ENCODE peak calls at places on chromosomes 2 and 18, in seven cellular contexts. One of them, this sample, is unnamed.

GRCh38 chr18:79942211-79942610 is 9.2 kb downstream of the SLC66A2 start:
- DNase-seq in amniotic stem cell: no peak
- DNase-seq in Caki2: no peak
- DNase-seq in RWPE2: no peak
- DNase-seq in GM12891: no peak
- DNase-seq in activated gamma-delta T cell treated with Interleukin-2 at 50 U/mL for 16 hours: no peak
- DNase-seq in psoas muscle: peak
- DNase-seq in this sample: no peak

GRCh38 chr2:150860301-150860700 is 372.8 kb upstream of the RND3 start:
- DNase-seq in amniotic stem cell: no peak
- DNase-seq in Caki2: no peak
- DNase-seq in RWPE2: no peak
- DNase-seq in GM12891: no peak
- DNase-seq in activated gamma-delta T cell treated with Interleukin-2 at 50 U/mL for 16 hours: no peak
- DNase-seq in psoas muscle: no peak
- DNase-seq in this sample: no peak

GRCh38 chr2:18588049-18588448 is 1.3 kb downstream of the NT5C1B start:
- DNase-seq in amniotic stem cell: no peak
- DNase-seq in Caki2: no peak
- DNase-seq in RWPE2: no peak
- DNase-seq in GM12891: no peak
- DNase-seq in activated gamma-delta T cell treated with Interleukin-2 at 50 U/mL for 16 hours: no peak
- DNase-seq in psoas muscle: no peak
- DNase-seq in this sample: no peak

GRCh38 chr18:25710981-25711380 is 359.0 kb upstream of the ZNF521 start:
- DNase-seq in amniotic stem cell: no peak
- DNase-seq in Caki2: no peak
- DNase-seq in RWPE2: no peak
- DNase-seq in GM12891: no peak
- DNase-seq in activated gamma-delta T cell treated with Interleukin-2 at 50 U/mL for 16 hours: no peak
- DNase-seq in psoas muscle: no peak
- DNase-seq in this sample: no peak

GRCh38 chr2:175457846-175458408 is 276.4 kb upstream of the ATP5MC3 start:
- DNase-seq in amniotic stem cell: no peak
- DNase-seq in Caki2: no peak
- DNase-seq in RWPE2: no peak
- DNase-seq in GM12891: no peak
- DNase-seq in activated gamma-delta T cell treated with Interleukin-2 at 50 U/mL for 16 hours: no peak
- DNase-seq in psoas muscle: no peak
- DNase-seq in this sample: no peak

GRCh38 chr18:48161911-48162698 is 231.6 kb upstream of the SMAD2 start:
- DNase-seq in amniotic stem cell: no peak
- DNase-seq in Caki2: no peak
- DNase-seq in RWPE2: no peak
- DNase-seq in GM12891: no peak
- DNase-seq in activated gamma-delta T cell treated with Interleukin-2 at 50 U/mL for 16 hours: no peak
- DNase-seq in psoas muscle: no peak
- DNase-seq in this sample: peak

GRCh38 chr2:217437289-217437688 is 565.5 kb downstream of the TNS1 start:
- DNase-seq in amniotic stem cell: no peak
- DNase-seq in Caki2: no peak
- DNase-seq in RWPE2: no peak
- DNase-seq in GM12891: no peak
- DNase-seq in activated gamma-delta T cell treated with Interleukin-2 at 50 U/mL for 16 hours: no peak
- DNase-seq in psoas muscle: no peak
- DNase-seq in this sample: no peak

GRCh38 chr2:151525872-151526271 is 116.2 kb downstream of the RIF1 start:
- DNase-seq in amniotic stem cell: no peak
- DNase-seq in Caki2: no peak
- DNase-seq in RWPE2: no peak
- DNase-seq in GM12891: no peak
- DNase-seq in activated gamma-delta T cell treated with Interleukin-2 at 50 U/mL for 16 hours: no peak
- DNase-seq in psoas muscle: no peak
- DNase-seq in this sample: peak

GRCh38 chr2:69073928-69074575 is 61.1 kb downstream of the ANTXR1 start:
- DNase-seq in amniotic stem cell: no peak
- DNase-seq in Caki2: no peak
- DNase-seq in RWPE2: no peak
- DNase-seq in GM12891: no peak
- DNase-seq in activated gamma-delta T cell treated with Interleukin-2 at 50 U/mL for 16 hours: no peak
- DNase-seq in psoas muscle: no peak
- DNase-seq in this sample: no peak

GRCh38 chr2:166031054-166031453 is 77.5 kb upstream of the TTC21B start:
- DNase-seq in amniotic stem cell: no peak
- DNase-seq in Caki2: no peak
- DNase-seq in RWPE2: no peak
- DNase-seq in GM12891: no peak
- DNase-seq in activated gamma-delta T cell treated with Interleukin-2 at 50 U/mL for 16 hours: no peak
- DNase-seq in psoas muscle: no peak
- DNase-seq in this sample: no peak

GRCh38 chr2:127358044-127358443 is 29.7 kb downstream of the MAP3K2 start:
- DNase-seq in amniotic stem cell: no peak
- DNase-seq in Caki2: no peak
- DNase-seq in RWPE2: no peak
- DNase-seq in GM12891: no peak
- DNase-seq in activated gamma-delta T cell treated with Interleukin-2 at 50 U/mL for 16 hours: no peak
- DNase-seq in psoas muscle: no peak
- DNase-seq in this sample: no peak

GRCh38 chr18:10051877-10052631 is 138.2 kb downstream of the VAPA start:
- DNase-seq in amniotic stem cell: no peak
- DNase-seq in Caki2: no peak
- DNase-seq in RWPE2: no peak
- DNase-seq in GM12891: no peak
- DNase-seq in activated gamma-delta T cell treated with Interleukin-2 at 50 U/mL for 16 hours: no peak
- DNase-seq in psoas muscle: peak
- DNase-seq in this sample: no peak

GRCh38 chr2:146541896-146542295 is 1302.9 kb upstream of the ACVR2A start:
- DNase-seq in amniotic stem cell: no peak
- DNase-seq in Caki2: no peak
- DNase-seq in RWPE2: no peak
- DNase-seq in GM12891: no peak
- DNase-seq in activated gamma-delta T cell treated with Interleukin-2 at 50 U/mL for 16 hours: no peak
- DNase-seq in psoas muscle: no peak
- DNase-seq in this sample: no peak

GRCh38 chr2:84991404-84992151 is 20.6 kb downstream of the KCMF1 start:
- DNase-seq in amniotic stem cell: peak
- DNase-seq in Caki2: peak
- DNase-seq in RWPE2: no peak
- DNase-seq in GM12891: no peak
- DNase-seq in activated gamma-delta T cell treated with Interleukin-2 at 50 U/mL for 16 hours: no peak
- DNase-seq in psoas muscle: no peak
- DNase-seq in this sample: no peak

GRCh38 chr2:40450066-40450841 is 1.6 kb downstream of the SLC8A1 start:
- DNase-seq in amniotic stem cell: no peak
- DNase-seq in Caki2: peak
- DNase-seq in RWPE2: no peak
- DNase-seq in GM12891: no peak
- DNase-seq in activated gamma-delta T cell treated with Interleukin-2 at 50 U/mL for 16 hours: no peak
- DNase-seq in psoas muscle: no peak
- DNase-seq in this sample: no peak

GRCh38 chr2:88069117-88069516 is 1.5 kb downstream of the SMYD1 start:
- DNase-seq in amniotic stem cell: no peak
- DNase-seq in Caki2: no peak
- DNase-seq in RWPE2: no peak
- DNase-seq in GM12891: no peak
- DNase-seq in activated gamma-delta T cell treated with Interleukin-2 at 50 U/mL for 16 hours: no peak
- DNase-seq in psoas muscle: no peak
- DNase-seq in this sample: no peak

GRCh38 chr2:197269815-197270214 is 40.8 kb downstream of the ANKRD44 start:
- DNase-seq in amniotic stem cell: no peak
- DNase-seq in Caki2: no peak
- DNase-seq in RWPE2: no peak
- DNase-seq in GM12891: no peak
- DNase-seq in activated gamma-delta T cell treated with Interleukin-2 at 50 U/mL for 16 hours: no peak
- DNase-seq in psoas muscle: no peak
- DNase-seq in this sample: no peak

GRCh38 chr18:41966943-41967342 is 11.9 kb downstream of the PIK3C3 start:
- DNase-seq in amniotic stem cell: no peak
- DNase-seq in Caki2: no peak
- DNase-seq in RWPE2: no peak
- DNase-seq in GM12891: no peak
- DNase-seq in activated gamma-delta T cell treated with Interleukin-2 at 50 U/mL for 16 hours: no peak
- DNase-seq in psoas muscle: no peak
- DNase-seq in this sample: no peak

GRCh38 chr2:26187114-26187513 is 14.2 kb downstream of the GAREM2 start:
- DNase-seq in amniotic stem cell: no peak
- DNase-seq in Caki2: no peak
- DNase-seq in RWPE2: no peak
- DNase-seq in GM12891: no peak
- DNase-seq in activated gamma-delta T cell treated with Interleukin-2 at 50 U/mL for 16 hours: no peak
- DNase-seq in psoas muscle: no peak
- DNase-seq in this sample: no peak

GRCh38 chr2:240560084-240560479 is at the start of gene DUSP28:
- DNase-seq in amniotic stem cell: peak
- DNase-seq in Caki2: peak
- DNase-seq in RWPE2: peak
- DNase-seq in GM12891: peak
- DNase-seq in activated gamma-delta T cell treated with Interleukin-2 at 50 U/mL for 16 hours: peak
- DNase-seq in psoas muscle: peak
- DNase-seq in this sample: peak

GRCh38 chr18:58671941-58672565 is 788 bp downstream of the MALT1 start:
- DNase-seq in amniotic stem cell: no peak
- DNase-seq in Caki2: no peak
- DNase-seq in RWPE2: no peak
- DNase-seq in GM12891: no peak
- DNase-seq in activated gamma-delta T cell treated with Interleukin-2 at 50 U/mL for 16 hours: no peak
- DNase-seq in psoas muscle: no peak
- DNase-seq in this sample: no peak

GRCh38 chr2:222120933-222121332 is 177.9 kb downstream of the PAX3 start:
- DNase-seq in amniotic stem cell: no peak
- DNase-seq in Caki2: no peak
- DNase-seq in RWPE2: no peak
- DNase-seq in GM12891: no peak
- DNase-seq in activated gamma-delta T cell treated with Interleukin-2 at 50 U/mL for 16 hours: no peak
- DNase-seq in psoas muscle: no peak
- DNase-seq in this sample: no peak

GRCh38 chr2:82476094-82476493 is 1983.0 kb downstream of the SUCLG1 start:
- DNase-seq in amniotic stem cell: no peak
- DNase-seq in Caki2: no peak
- DNase-seq in RWPE2: no peak
- DNase-seq in GM12891: no peak
- DNase-seq in activated gamma-delta T cell treated with Interleukin-2 at 50 U/mL for 16 hours: no peak
- DNase-seq in psoas muscle: no peak
- DNase-seq in this sample: no peak

GRCh38 chr2:72931280-72931910 is 14.1 kb downstream of the EMX1 start:
- DNase-seq in amniotic stem cell: no peak
- DNase-seq in Caki2: no peak
- DNase-seq in RWPE2: peak
- DNase-seq in GM12891: no peak
- DNase-seq in activated gamma-delta T cell treated with Interleukin-2 at 50 U/mL for 16 hours: no peak
- DNase-seq in psoas muscle: peak
- DNase-seq in this sample: peak

GRCh38 chr18:40529478-40529877 is 1425.6 kb upstream of the PIK3C3 start:
- DNase-seq in amniotic stem cell: no peak
- DNase-seq in Caki2: peak
- DNase-seq in RWPE2: no peak
- DNase-seq in GM12891: no peak
- DNase-seq in activated gamma-delta T cell treated with Interleukin-2 at 50 U/mL for 16 hours: no peak
- DNase-seq in psoas muscle: no peak
- DNase-seq in this sample: no peak

This sample was measured in activated B cell treated with CpG ODN at 0.5 μM for 24 hours.